ENCODE peak calls at places on chromosomes 5 and 9, in eight cellular contexts. I is NCI-H748 treated with DMSO at 0.1 percent for 48 hours, W is cardiac septum, P is AG09319, J is endothelial cell, E is H4, X is NCI-H510A, R is GM20000. H is an unnamed sample.

GRCh38 chr9:129726322-129727160 is 26.3 kb downstream of the PTGES start:
- DNase-seq in R (peak), P (peak), I (peak), W (peak), E (peak), J (peak), X (peak), H (peak)

GRCh38 chr5:32534056-32534455 is 51.3 kb upstream of the SUB1 start:
- DNase-seq in R (no peak), X (no peak), J (no peak), W (no peak), P (no peak), E (no peak), I (no peak), H (no peak)

GRCh38 chr9:101999441-101999840 is 261.0 kb upstream of the GRIN3A start:
- DNase-seq in I (peak), P (no peak), R (no peak), X (peak), W (no peak), E (no peak), J (no peak), H (no peak)

GRCh38 chr5:134509308-134510040 is 16.0 kb upstream of the JADE2 start:
- DNase-seq in I (no peak), J (no peak), P (no peak), R (no peak), W (peak), E (peak), X (no peak), H (no peak)

GRCh38 chr5:180114304-180115003 is 42.9 kb upstream of the RNF130 start:
- DNase-seq in I (no peak), J (no peak), P (no peak), R (no peak), X (no peak), E (no peak), W (peak), H (no peak)

GRCh38 chr5:154421868-154422267 is 23.9 kb upstream of the SAP30L start:
- DNase-seq in X (no peak), I (no peak), J (peak), P (no peak), R (peak), W (no peak), E (no peak), H (no peak)

GRCh38 chr5:150286820-150287219 is 2.8 kb downstream of the CAMK2A start:
- DNase-seq in E (no peak), I (no peak), W (peak), R (no peak), J (peak), X (no peak), P (no peak), H (no peak)

GRCh38 chr5:14004598-14005394 is 60.3 kb upstream of the DNAH5 start:
- DNase-seq in W (no peak), R (no peak), P (no peak), X (no peak), J (no peak), I (no peak), E (peak), H (no peak)

GRCh38 chr5:167479796-167480195 is 811.6 kb upstream of the WWC1 start:
- DNase-seq in R (no peak), X (no peak), P (no peak), E (no peak), W (no peak), J (no peak), I (no peak), H (no peak)

GRCh38 chr9:72041775-72042194 is 18.6 kb downstream of the C9orf57 start:
- DNase-seq in I (peak), J (no peak), R (no peak), W (no peak), P (no peak), E (peak), X (no peak), H (no peak)

GRCh38 chr5:11072556-11072955 is 311.5 kb upstream of the DAP start:
- DNase-seq in J (no peak), I (no peak), X (no peak), R (no peak), P (no peak), W (no peak), E (no peak), H (no peak)

GRCh38 chr9:135242406-135242805 is 154.9 kb downstream of the OLFM1 start:
- DNase-seq in J (no peak), P (no peak), I (no peak), X (no peak), E (no peak), W (peak), R (no peak), H (no peak)

H was measured in hepatic stellate cell.